ENCODE peak calls at places on chromosome 10, in five cellular contexts. X, S, A, L and Y are unnamed samples.

GRCh38 chr10:71569775-71570588 is 149.6 kb downstream of the C10orf105 start:
- DNase-seq in X (peak; percentile 79), S (peak; percentile 21), A (peak; percentile 18), L (peak; percentile 23), Y (peak; percentile 54)

GRCh38 chr10:6171891-6172354 is 30.8 kb upstream of the PFKFB3 start:
- DNase-seq in X (no peak), S (peak; percentile 96), A (no peak), L (peak; percentile 96), Y (peak; percentile 98)

GRCh38 chr10:57917019-57917418 is 350.7 kb downstream of the IPMK start:
- DNase-seq in X (no peak), S (no peak), A (no peak), L (no peak), Y (no peak)

GRCh38 chr10:95539560-95540284 is 21.4 kb downstream of the SORBS1 start:
- DNase-seq in X (no peak), S (no peak), A (no peak), L (no peak), Y (no peak)

GRCh38 chr10:49393757-49394156 is 2.1 kb downstream of the DRGX start:
- DNase-seq in X (no peak), S (no peak), A (no peak), L (no peak), Y (no peak)

GRCh38 chr10:20466731-20467130 is 430.4 kb downstream of the NEBL start:
- DNase-seq in X (no peak), S (peak; percentile 68), A (no peak), L (peak; percentile 2), Y (no peak)

GRCh38 chr10:2079603-2080078 is 342.3 kb upstream of the ADARB2 start:
- DNase-seq in X (peak; percentile 70), S (no peak), A (no peak), L (no peak), Y (no peak)

GRCh38 chr10:88234332-88234731 is 348.8 kb downstream of the RNLS start:
- DNase-seq in X (no peak), S (no peak), A (no peak), L (no peak), Y (no peak)

GRCh38 chr10:94299417-94299816 is 63.3 kb downstream of the NOC3L start:
- DNase-seq in X (no peak), S (peak; percentile 86), A (no peak), L (peak; percentile 48), Y (peak; percentile 13)

GRCh38 chr10:87593702-87594101 is 66.0 kb upstream of the PAPSS2 start:
- DNase-seq in X (no peak), S (no peak), A (no peak), L (peak; percentile 38), Y (peak; percentile 57)

GRCh38 chr10:22253578-22253882 is 35.7 kb upstream of the EBLN1 start:
- DNase-seq in X (no peak), S (no peak), A (no peak), L (no peak), Y (peak; percentile 35)

GRCh38 chr10:132789659-132790148 is 3.8 kb upstream of the NKX6-2 start:
- DNase-seq in X (no peak), S (no peak), A (no peak), L (no peak), Y (no peak)

GRCh38 chr10:1645896-1646295 is 91.4 kb downstream of the ADARB2 start:
- DNase-seq in X (no peak), S (no peak), A (no peak), L (no peak), Y (no peak)

GRCh38 chr10:103451091-103451801 is 924 bp downstream of the CALHM2 start:
- DNase-seq in X (no peak), S (peak; percentile 5), A (peak; percentile 73), L (no peak), Y (peak; percentile 81)

GRCh38 chr10:80468002-80468401 is 13.9 kb downstream of the TSPAN14 start:
- DNase-seq in X (no peak), S (no peak), A (no peak), L (no peak), Y (no peak)

GRCh38 chr10:132606536-132607316 is 69.1 kb downstream of the INPP5A start:
- DNase-seq in X (no peak), S (peak; percentile 57), A (no peak), L (peak; percentile 49), Y (no peak)

GRCh38 chr10:24957624-24958435 is 5.4 kb upstream of the PRTFDC1 start:
- DNase-seq in X (no peak), S (peak; percentile 92), A (peak; percentile 31), L (peak; percentile 95), Y (peak; percentile 94)

GRCh38 chr10:27635699-27636270 is 109.8 kb downstream of the MKX start:
- DNase-seq in X (no peak), S (no peak), A (no peak), L (no peak), Y (no peak)

GRCh38 chr10:112375721-112376577 is 2.0 kb downstream of the ACSL5 start:
- DNase-seq in X (no peak), S (peak; percentile 18), A (no peak), L (peak; percentile 49), Y (peak; percentile 69)

GRCh38 chr10:28806951-28807759 is 129.8 kb downstream of the BAMBI start:
- DNase-seq in X (no peak), S (no peak), A (no peak), L (no peak), Y (no peak)

GRCh38 chr10:26556756-26557640 is 118.9 kb downstream of the APBB1IP start:
- DNase-seq in X (peak; percentile 66), S (peak; percentile 48), A (peak; percentile 50), L (peak; percentile 11), Y (peak; percentile 83)

GRCh38 chr10:97520978-97521761 is 22.4 kb downstream of the UBTD1 start:
- DNase-seq in X (no peak), S (no peak), A (no peak), L (no peak), Y (no peak)

GRCh38 chr10:14543904-14544210 is 213.1 kb upstream of the FRMD4A start:
- DNase-seq in X (no peak), S (no peak), A (no peak), L (no peak), Y (no peak)

GRCh38 chr10:44965651-44966097 is 6.1 kb downstream of the RASSF4 start:
- DNase-seq in X (no peak), S (no peak), A (no peak), L (no peak), Y (no peak)
- H3K4me1 ChIP-seq in X (peaks cover 55% of the 10 kb centered on the region), S (peaks cover 6% of the 10 kb centered on the region), A (peaks cover 9% of the 10 kb centered on the region), L (peaks cover 33% of the 10 kb centered on the region), Y (no peaks in the 10 kb centered on the region)

GRCh38 chr10:127458829-127459228 is 90.3 kb upstream of the NPS start:
- DNase-seq in X (no peak), S (no peak), A (no peak), L (no peak), Y (no peak)
- H2AFZ ChIP-seq in X (no peak overlapping the region), S (no peak overlapping the region), A (no peak overlapping the region), L (no peak overlapping the region), Y (no peak overlapping the region)

GRCh38 chr10:72658696-72659400 is 33.0 kb upstream of the MICU1 start:
- DNase-seq in X (no peak), S (no peak), A (no peak), L (no peak), Y (no peak)

GRCh38 chr10:72654720-72655119 is 28.8 kb upstream of the MICU1 start:
- DNase-seq in X (no peak), S (no peak), A (no peak), L (no peak), Y (no peak)

DNA sequence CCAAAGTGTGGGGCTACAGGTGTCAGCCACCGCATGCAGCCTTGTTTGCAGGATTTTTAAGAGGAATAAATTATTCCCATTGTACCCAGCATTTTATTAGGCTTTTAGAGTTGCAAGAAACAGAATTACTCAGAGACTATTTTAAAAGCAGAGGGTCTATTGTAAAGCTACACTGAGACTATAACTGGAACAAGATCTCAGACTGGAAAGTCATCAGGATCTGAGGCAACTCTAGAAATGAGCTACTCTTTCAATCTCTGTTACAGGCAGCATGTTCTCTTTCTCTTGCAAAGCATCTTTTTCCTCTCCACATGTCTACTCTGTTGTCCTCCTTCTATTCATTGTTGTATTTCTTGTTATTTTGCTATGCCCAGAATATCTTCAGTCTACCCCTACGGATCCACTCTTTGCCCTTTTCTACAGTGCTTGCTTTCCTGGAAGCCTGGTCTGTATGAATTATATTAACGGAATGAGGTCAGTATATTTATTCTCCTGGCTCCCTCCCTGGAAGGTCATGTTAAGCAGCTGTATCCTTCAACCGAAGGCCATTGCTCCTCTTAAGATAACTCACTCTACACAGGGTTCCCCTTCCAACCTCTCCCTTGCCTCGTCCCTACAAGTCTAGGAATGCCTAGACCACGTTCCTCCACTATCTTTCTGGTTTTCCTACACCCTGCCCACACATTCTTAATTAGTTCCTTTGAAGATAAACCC is 27.7 kb upstream of the MICU1 start:
- DNase-seq in X (no peak), S (peak; percentile 16), A (no peak), L (no peak), Y (no peak)
- H3K4me1 ChIP-seq in X (no peaks in the 10 kb centered on the region), S (no peaks in the 10 kb centered on the region), A (no peaks in the 10 kb centered on the region), L (no peaks in the 10 kb centered on the region), Y (no peaks in the 10 kb centered on the region)

GRCh38 chr10:78417425-78418370 is 384.0 kb downstream of the RPS24 start:
- DNase-seq in X (no peak), S (no peak), A (no peak), L (no peak), Y (no peak)

GRCh38 chr10:78419481-78420265 is 386.0 kb downstream of the RPS24 start:
- DNase-seq in X (no peak), S (no peak), A (no peak), L (no peak), Y (no peak)

GRCh38 chr10:78416031-78416800 is 382.6 kb downstream of the RPS24 start:
- DNase-seq in X (no peak), S (peak; percentile 66), A (no peak), L (peak; percentile 73), Y (peak; percentile 96)

GRCh38 chr10:78424721-78425120 is 391.1 kb downstream of the RPS24 start:
- DNase-seq in X (no peak), S (no peak), A (peak; percentile 41), L (no peak), Y (no peak)

DNA sequence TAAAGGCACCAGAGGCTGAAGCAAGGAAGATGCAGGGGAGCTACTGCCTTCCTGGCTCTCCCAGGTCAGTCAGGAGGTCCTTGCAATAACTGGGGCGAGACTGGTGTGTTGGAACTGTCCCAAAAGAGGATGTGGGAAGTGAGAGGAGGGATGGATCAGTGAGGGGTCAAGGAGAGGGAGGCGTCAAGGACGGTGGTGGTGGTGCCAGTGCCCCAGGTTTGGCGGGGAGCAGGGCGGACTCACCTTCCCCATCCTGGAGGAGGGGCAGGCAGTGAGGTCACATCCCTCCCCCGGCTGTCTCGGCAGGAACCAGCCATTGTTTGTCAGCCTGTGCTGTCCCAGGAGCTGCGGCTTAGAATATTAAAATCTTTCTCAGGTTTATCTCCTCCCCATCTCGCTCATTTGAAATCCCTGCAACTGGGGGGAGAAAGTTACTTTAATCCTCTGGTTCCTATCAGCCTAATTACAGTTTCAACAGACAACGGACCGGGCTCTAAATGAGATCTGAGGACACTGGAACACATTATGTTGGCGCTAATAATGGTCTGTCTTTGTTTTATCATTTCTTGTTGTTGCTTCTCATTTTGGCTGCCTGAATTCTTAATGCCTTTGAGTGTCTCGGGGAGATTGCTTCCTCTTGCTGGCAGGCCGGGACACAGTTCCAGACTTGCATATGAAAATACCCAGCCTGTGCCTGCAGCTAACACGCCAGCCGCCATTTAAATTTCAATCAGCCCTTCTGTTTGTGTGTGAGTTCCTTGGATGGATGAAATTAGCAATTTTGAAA is 387.5 kb downstream of the RPS24 start:
- DNase-seq in X (no peak), S (no peak), A (no peak), L (no peak), Y (no peak)
- H2AFZ ChIP-seq in X (no peak overlapping the region), S (no peak overlapping the region), A (no peak overlapping the region), L (no peak overlapping the region), Y (no peak overlapping the region)